ENCODE peak calls at places on chromosome 5, in seven cellular contexts. L, G, S, D, W, O and X are unnamed samples.

GRCh38 chr5:130651440-130651839 is 513.6 kb downstream of the HINT1 start:
- DNase-seq in L (no peak), G (no peak), S (no peak), D (no peak), W (no peak), O (no peak), X (no peak)

GRCh38 chr5:24539625-24540024 is 105.2 kb downstream of the CDH10 start:
- DNase-seq in L (no peak), G (no peak), S (peak), D (no peak), W (no peak), O (no peak), X (no peak)

GRCh38 chr5:120538149-120538548 is 74.0 kb downstream of the PRR16 start:
- DNase-seq in L (no peak), G (no peak), S (no peak), D (no peak), W (no peak), O (no peak), X (no peak)

GRCh38 chr5:759781-760362 is 24.7 kb downstream of the ZDHHC11B start:
- DNase-seq in L (no peak), G (no peak), S (no peak), D (no peak), W (peak), O (no peak), X (no peak)

GRCh38 chr5:8209500-8209899 is 340.6 kb downstream of the MTRR start:
- DNase-seq in L (no peak), G (no peak), S (no peak), D (no peak), W (no peak), O (no peak), X (no peak)

GRCh38 chr5:110802998-110803397 is 64.2 kb downstream of the SLC25A46 start:
- DNase-seq in L (no peak), G (no peak), S (no peak), D (no peak), W (no peak), O (no peak), X (no peak)

GRCh38 chr5:68011259-68011760 is 204.2 kb upstream of the PIK3R1 start:
- DNase-seq in L (no peak), G (no peak), S (no peak), D (no peak), W (no peak), O (no peak), X (no peak)

GRCh38 chr5:112203229-112203628 is 215.8 kb downstream of the EPB41L4A start:
- DNase-seq in L (no peak), G (no peak), S (no peak), D (no peak), W (no peak), O (no peak), X (no peak)

GRCh38 chr5:111635946-111636315 is 121.1 kb downstream of the NREP start:
- DNase-seq in L (no peak), G (no peak), S (no peak), D (no peak), W (no peak), O (no peak), X (no peak)

GRCh38 chr5:129241755-129242154 is 147.2 kb downstream of the ISOC1 start:
- DNase-seq in L (no peak), G (no peak), S (no peak), D (no peak), W (no peak), O (no peak), X (no peak)

GRCh38 chr5:41748631-41749030 is 121.6 kb downstream of the OXCT1 start:
- DNase-seq in L (no peak), G (no peak), S (no peak), D (no peak), W (no peak), O (no peak), X (no peak)

GRCh38 chr5:175893466-175893865 is 22.1 kb downstream of the CPLX2 start:
- DNase-seq in L (no peak), G (no peak), S (peak), D (no peak), W (no peak), O (no peak), X (no peak)

GRCh38 chr5:98783051-98783649 is 9.7 kb downstream of the RGMB start:
- DNase-seq in L (no peak), G (no peak), S (no peak), D (no peak), W (no peak), O (no peak), X (no peak)

GRCh38 chr5:169450464-169450863 is 133.1 kb upstream of the SPDL1 start:
- DNase-seq in L (no peak), G (no peak), S (no peak), D (peak), W (peak), O (no peak), X (no peak)

GRCh38 chr5:172410160-172410559 is 44.2 kb downstream of the SH3PXD2B start:
- DNase-seq in L (no peak), G (no peak), S (no peak), D (no peak), W (no peak), O (no peak), X (no peak)

GRCh38 chr5:105304859-105305258 is 1742.3 kb upstream of the NUDT12 start:
- DNase-seq in L (no peak), G (no peak), S (no peak), D (no peak), W (no peak), O (no peak), X (no peak)

GRCh38 chr5:76688836-76689235 is 27.1 kb upstream of the F2R start:
- DNase-seq in L (no peak), G (no peak), S (no peak), D (no peak), W (no peak), O (no peak), X (no peak)

GRCh38 chr5:68239485-68239884 is 23.9 kb downstream of the PIK3R1 start:
- DNase-seq in L (peak), G (peak), S (peak), D (peak), W (peak), O (peak), X (no peak)

GRCh38 chr5:114858964-114859363 is 310.7 kb downstream of the TRIM36 start:
- DNase-seq in L (no peak), G (no peak), S (no peak), D (no peak), W (no peak), O (no peak), X (no peak)

GRCh38 chr5:150261231-150261630 is 28.3 kb downstream of the CAMK2A start:
- DNase-seq in L (no peak), G (no peak), S (no peak), D (no peak), W (no peak), O (no peak), X (no peak)

GRCh38 chr5:60843693-60844428 is at the start of gene ELOVL7:
- DNase-seq in L (no peak), G (peak), S (peak), D (no peak), W (no peak), O (peak), X (peak)

GRCh38 chr5:170267431-170268152 is 30.0 kb downstream of the LCP2 start:
- DNase-seq in L (peak), G (peak), S (peak), D (peak), W (peak), O (peak), X (peak)

GRCh38 chr5:166102947-166103346 is 2188.5 kb upstream of the WWC1 start:
- DNase-seq in L (no peak), G (no peak), S (no peak), D (no peak), W (no peak), O (no peak), X (no peak)

GRCh38 chr5:168433982-168434381 is 52.3 kb upstream of the RARS1 start:
- DNase-seq in L (no peak), G (no peak), S (no peak), D (no peak), W (no peak), O (no peak), X (no peak)

GRCh38 chr5:67025437-67025836 is 171.2 kb downstream of the CD180 start:
- DNase-seq in L (no peak), G (no peak), S (no peak), D (no peak), W (no peak), O (no peak), X (no peak)

GRCh38 chr5:61228229-61228628 is 66.0 kb upstream of the SMIM15 start:
- DNase-seq in L (no peak), G (no peak), S (no peak), D (no peak), W (no peak), O (no peak), X (no peak)

GRCh38 chr5:112594060-112594850 is 143.4 kb upstream of the APC start:
- DNase-seq in L (no peak), G (no peak), S (peak), D (peak), W (no peak), O (no peak), X (no peak)

GRCh38 chr5:150458819-150459557 is 9.4 kb upstream of the RPS14 start:
- DNase-seq in L (peak), G (peak), S (peak), D (peak), W (peak), O (peak), X (peak)

GRCh38 chr5:150209020-150209635 is 19.3 kb downstream of the SLC6A7 start:
- DNase-seq in L (no peak), G (peak), S (no peak), D (no peak), W (peak), O (no peak), X (no peak)

GRCh38 chr5:177600458-177601018 is 606 bp downstream of the B4GALT7 start:
- DNase-seq in L (no peak), G (no peak), S (peak), D (no peak), W (no peak), O (no peak), X (no peak)